ENCODE peak calls at places on chromosomes 16 and 17, in ten cellular contexts. A, R, G, C, N, L, O, X, B and V are unnamed samples.
A peak's percentile ranks its signal among the peaks of the same experiment; 100 is the strongest.

GRCh38 chr17:73553311-73553710 is 90.9 kb downstream of the SDK2 start:
- DNase-seq in A (no peak), R (no peak), G (no peak), C (no peak), N (no peak), L (no peak), O (no peak), X (no peak), B (no peak), V (no peak)

GRCh38 chr17:71111460-71111859 is 942.1 kb downstream of the KCNJ2 start:
- DNase-seq in A (no peak), R (no peak), G (no peak), C (no peak), N (no peak), L (no peak), O (no peak), X (no peak), B (no peak), V (no peak)

GRCh38 chr17:39450051-39450450 is 1.0 kb downstream of the MED1 start:
- DNase-seq in A (no peak), R (no peak), G (no peak), C (no peak), N (no peak), L (no peak), O (no peak), X (peak; percentile 8), B (no peak), V (peak; percentile 11)

GRCh38 chr17:47605006-47605405 is 44.7 kb upstream of the KPNB1 start:
- DNase-seq in A (no peak), R (no peak), G (no peak), C (no peak), N (no peak), L (no peak), O (no peak), X (no peak), B (no peak), V (no peak)

GRCh38 chr16:75566040-75566888 is at the start of gene GABARAPL2:
- DNase-seq in A (peak; percentile 92), R (peak; percentile 76), G (peak; percentile 77), C (peak; percentile 80), N (peak; percentile 86), L (peak; percentile 95), O (peak; percentile 60), X (peak; percentile 89), B (peak; percentile 83), V (peak; percentile 77)

GRCh38 chr16:760498-761343 is at the start of gene MSLN:
- DNase-seq in A (no peak), R (no peak), G (no peak), C (no peak), N (peak; percentile 66), L (no peak), O (peak; percentile 48), X (no peak), B (no peak), V (peak; percentile 67)

GRCh38 chr16:4868573-4868972 is 21.3 kb downstream of the UBN1 start:
- DNase-seq in A (no peak), R (no peak), G (no peak), C (no peak), N (no peak), L (no peak), O (no peak), X (no peak), B (no peak), V (no peak)

GRCh38 chr17:3043737-3044365 is 19.6 kb downstream of the OR1D5 start:
- DNase-seq in A (no peak), R (no peak), G (no peak), C (no peak), N (no peak), L (no peak), O (no peak), X (peak; percentile 32), B (no peak), V (no peak)

GRCh38 chr17:62627219-62627903 is at the start of gene MRC2:
- DNase-seq in A (peak; percentile 82), R (peak; percentile 82), G (peak; percentile 77), C (peak; percentile 87), N (peak; percentile 81), L (peak; percentile 93), O (peak; percentile 90), X (peak; percentile 93), B (peak; percentile 80), V (no peak)

GRCh38 chr17:4199818-4200402 is 56.9 kb downstream of the CYB5D2 start:
- DNase-seq in A (peak; percentile 58), R (no peak), G (no peak), C (peak; percentile 56), N (no peak), L (peak; percentile 77), O (no peak), X (peak; percentile 67), B (no peak), V (no peak)

GRCh38 chr17:49497147-49498036 is 2.3 kb downstream of the NGFR start:
- DNase-seq in A (peak; percentile 87), R (no peak), G (peak; percentile 36), C (no peak), N (no peak), L (peak; percentile 84), O (peak; percentile 63), X (peak; percentile 76), B (peak; percentile 66), V (peak; percentile 73)

GRCh38 chr17:49291929-49292328 is 61.3 kb upstream of the PHOSPHO1 start:
- DNase-seq in A (no peak), R (no peak), G (no peak), C (no peak), N (no peak), L (no peak), O (no peak), X (no peak), B (no peak), V (no peak)

GRCh38 chr16:54331241-54332002 is 44.8 kb upstream of the IRX3 start:
- DNase-seq in A (peak; percentile 75), R (no peak), G (no peak), C (no peak), N (no peak), L (no peak), O (no peak), X (peak; percentile 95), B (no peak), V (no peak)

GRCh38 chr17:76273435-76273921 is 8.3 kb downstream of the UBALD2 start:
- DNase-seq in A (no peak), R (no peak), G (no peak), C (no peak), N (no peak), L (peak; percentile 49), O (no peak), X (no peak), B (no peak), V (no peak)

GRCh38 chr17:19573075-19573474 is 39.4 kb downstream of the SLC47A1 start:
- DNase-seq in A (no peak), R (no peak), G (no peak), C (peak; percentile 8), N (no peak), L (no peak), O (peak; percentile 72), X (no peak), B (no peak), V (no peak)

DNA sequence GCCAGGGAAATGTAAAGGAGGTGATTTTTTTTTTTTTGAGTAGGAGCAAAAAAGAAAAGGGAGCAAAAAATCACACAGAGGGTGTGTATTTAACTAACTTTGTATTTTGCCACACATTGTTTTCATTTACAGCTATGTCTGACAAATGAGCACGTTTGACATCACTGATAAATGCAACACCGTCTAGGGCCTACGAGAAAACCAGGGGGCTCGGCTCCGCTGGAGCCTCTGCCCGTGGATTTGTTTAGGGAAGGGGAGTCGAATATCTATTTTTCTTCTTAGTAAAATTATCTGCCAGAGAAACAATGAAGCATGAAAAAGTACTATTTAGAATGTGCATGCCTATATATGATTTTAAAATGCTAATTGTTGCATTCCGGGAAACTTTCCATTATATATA is 6.8 kb downstream of the MAF start:
- DNase-seq in A (no peak), R (no peak), G (no peak), C (no peak), N (no peak), L (no peak), O (no peak), X (no peak), B (no peak), V (no peak)
- H3K4me1 ChIP-seq in A (peaks cover 6% of the 10 kb centered on the region), R (peaks cover 4% of the 10 kb centered on the region), G (no peaks in the 10 kb centered on the region), C (peaks cover 23% of the 10 kb centered on the region), N (peaks cover 16% of the 10 kb centered on the region), L (peaks cover 2% of the 10 kb centered on the region), O (no peaks in the 10 kb centered on the region), X (peaks cover 3% of the 10 kb centered on the region), B (peaks cover 23% of the 10 kb centered on the region), V (no peaks in the 10 kb centered on the region)

GRCh38 chr17:17115620-17116019 is 73.4 kb downstream of the MPRIP start:
- DNase-seq in A (no peak), R (no peak), G (no peak), C (no peak), N (no peak), L (no peak), O (no peak), X (no peak), B (no peak), V (no peak)
- H3K27ac ChIP-seq in A (no peak overlapping the region), R (no peak overlapping the region), G (peak overlapping the region; percentile 80), C (no peak overlapping the region), N (no peak overlapping the region), L (no peak overlapping the region), O (no peak overlapping the region), X (no peak overlapping the region), B (peak overlapping the region; percentile 53), V (no peak overlapping the region)

GRCh38 chr17:72423718-72424117 is 302.9 kb downstream of the SOX9 start:
- DNase-seq in A (no peak), R (no peak), G (no peak), C (no peak), N (no peak), L (no peak), O (no peak), X (no peak), B (no peak), V (no peak)

GRCh38 chr17:72426321-72426720 is 305.5 kb downstream of the SOX9 start:
- DNase-seq in A (no peak), R (no peak), G (no peak), C (no peak), N (no peak), L (no peak), O (no peak), X (no peak), B (no peak), V (no peak)

GRCh38 chr17:72425796-72426173 is 305.0 kb downstream of the SOX9 start:
- DNase-seq in A (no peak), R (no peak), G (no peak), C (no peak), N (no peak), L (no peak), O (no peak), X (no peak), B (no peak), V (no peak)

GRCh38 chr17:72424505-72425117 is 303.8 kb downstream of the SOX9 start:
- DNase-seq in A (no peak), R (no peak), G (no peak), C (no peak), N (no peak), L (no peak), O (no peak), X (no peak), B (no peak), V (no peak)

GRCh38 chr17:72425133-72425795 is 304.4 kb downstream of the SOX9 start:
- DNase-seq in A (no peak), R (no peak), G (no peak), C (no peak), N (no peak), L (no peak), O (no peak), X (no peak), B (no peak), V (no peak)
- H3K4me1 ChIP-seq in A (peaks cover 1% of the 10 kb centered on the region), R (no peaks in the 10 kb centered on the region), G (no peaks in the 10 kb centered on the region), C (peaks cover 4% of the 10 kb centered on the region), N (peaks cover 14% of the 10 kb centered on the region), L (peaks cover 38% of the 10 kb centered on the region), O (peaks cover 12% of the 10 kb centered on the region), X (no peaks in the 10 kb centered on the region), B (peaks cover 5% of the 10 kb centered on the region), V (peaks cover 23% of the 10 kb centered on the region)

GRCh38 chr17:17084317-17084835 is 42.1 kb downstream of the MPRIP start:
- DNase-seq in A (no peak), R (no peak), G (no peak), C (no peak), N (peak; percentile 20), L (no peak), O (no peak), X (no peak), B (no peak), V (peak; percentile 43)
- H3K27ac ChIP-seq in A (no peak overlapping the region), R (no peak overlapping the region), G (peak overlapping the region; percentile 21), C (no peak overlapping the region), N (no peak overlapping the region), L (no peak overlapping the region), O (no peak overlapping the region), X (no peak overlapping the region), B (peak overlapping the region; percentile 20), V (no peak overlapping the region)